ENCODE peak calls at places on chromosomes 2 and 18, in five cellular contexts. Y is astrocyte of the spinal cord, D is sigmoid colon, Z is BJ, N is GM12864. P is an unnamed sample.
A peak's percentile ranks its signal among the peaks of the same experiment; 100 is the strongest.

GRCh38 chr18:32779010-32779409 is 6.2 kb upstream of the KLHL14 start:
- DNase-seq in Y (no peak), D (no peak), Z (no peak), N (no peak), P (no peak)

GRCh38 chr2:233838251-233838650 is 16.1 kb downstream of the HJURP start:
- DNase-seq in Y (no peak), D (peak; percentile 33), Z (no peak), N (no peak), P (no peak)

GRCh38 chr2:233967163-233967562 is 50.0 kb downstream of the TRPM8 start:
- DNase-seq in Y (no peak), D (no peak), Z (no peak), N (no peak), P (no peak)

GRCh38 chr2:147469471-147469870 is 375.4 kb upstream of the ACVR2A start:
- DNase-seq in Y (peak; percentile 38), D (no peak), Z (no peak), N (no peak), P (no peak)

GRCh38 chr2:233031556-233032500 is 644 bp upstream of the NEU2 start:
- DNase-seq in Y (no peak), D (peak; percentile 27), Z (no peak), N (no peak), P (no peak)

GRCh38 chr2:23916727-23917458 is 10.0 kb downstream of the ATAD2B start:
- DNase-seq in Y (peak; percentile 4), D (no peak), Z (no peak), N (no peak), P (peak; percentile 41)

GRCh38 chr2:178674122-178674521 is 133.1 kb downstream of the TTN start:
- DNase-seq in Y (no peak), D (no peak), Z (no peak), N (no peak), P (no peak)

GRCh38 chr18:9539283-9539682 is 64.0 kb downstream of the RALBP1 start:
- DNase-seq in Y (peak; percentile 81), D (no peak), Z (peak; percentile 49), N (no peak), P (no peak)

GRCh38 chr2:218259099-218259921 is 1.5 kb upstream of the GPBAR1 start:
- DNase-seq in Y (peak; percentile 58), D (peak; percentile 96), Z (no peak), N (no peak), P (no peak)

GRCh38 chr18:8847066-8847755 is 141.9 kb downstream of the MTCL1 start:
- DNase-seq in Y (peak; percentile 39), D (no peak), Z (no peak), N (no peak), P (no peak)

GRCh38 chr2:219417374-219417773 is 803 bp upstream of the DES start:
- DNase-seq in Y (no peak), D (peak; percentile 87), Z (no peak), N (no peak), P (no peak)

GRCh38 chr2:105239924-105240323 is 1.6 kb upstream of the GPR45 start:
- DNase-seq in Y (peak; percentile 88), D (no peak), Z (peak; percentile 82), N (no peak), P (no peak)

GRCh38 chr2:152097291-152098032 is 1.4 kb downstream of the CACNB4 start:
- DNase-seq in Y (peak; percentile 22), D (no peak), Z (no peak), N (no peak), P (no peak)

GRCh38 chr18:38930881-38931753 is 1365.5 kb upstream of the CELF4 start:
- DNase-seq in Y (no peak), D (no peak), Z (no peak), N (no peak), P (no peak)

GRCh38 chr2:107376910-107377309 is 449.8 kb upstream of the RGPD4 start:
- DNase-seq in Y (no peak), D (no peak), Z (no peak), N (no peak), P (no peak)

GRCh38 chr2:210718503-210718902 is 162.1 kb downstream of the CPS1 start:
- DNase-seq in Y (no peak), D (no peak), Z (no peak), N (no peak), P (no peak)

GRCh38 chr18:79952457-79952995 is 1.1 kb upstream of the SLC66A2 start:
- DNase-seq in Y (no peak), D (no peak), Z (no peak), N (no peak), P (no peak)

GRCh38 chr18:36454848-36455458 is 157.4 kb downstream of the FHOD3 start:
- DNase-seq in Y (no peak), D (no peak), Z (no peak), N (no peak), P (no peak)

GRCh38 chr2:26363323-26363722 is 16.7 kb upstream of the ADGRF3 start:
- DNase-seq in Y (peak; percentile 12), D (no peak), Z (no peak), N (no peak), P (no peak)

GRCh38 chr2:224027070-224027469 is 12.0 kb downstream of the SERPINE2 start:
- DNase-seq in Y (no peak), D (no peak), Z (no peak), N (no peak), P (no peak)

GRCh38 chr18:58058720-58059119 is 14.7 kb downstream of the NEDD4L start:
- DNase-seq in Y (no peak), D (no peak), Z (no peak), N (no peak), P (no peak)

GRCh38 chr2:225270861-225271260 is 128.6 kb upstream of the NYAP2 start:
- DNase-seq in Y (peak; percentile 76), D (no peak), Z (no peak), N (peak; percentile 72), P (peak; percentile 92)

GRCh38 chr2:54176577-54176976 is 61.2 kb downstream of the ACYP2 start:
- DNase-seq in Y (peak; percentile 51), D (peak; percentile 71), Z (no peak), N (no peak), P (peak; percentile 18)

GRCh38 chr2:237427807-237428506 is 14.0 kb upstream of the COL6A3 start:
- DNase-seq in Y (no peak), D (no peak), Z (no peak), N (peak; percentile 15), P (no peak)

GRCh38 chr2:240999001-240999791 is 778 bp downstream of the SNED1 start:
- DNase-seq in Y (no peak), D (peak; percentile 71), Z (no peak), N (no peak), P (no peak)

GRCh38 chr2:128365217-128365905 is 46.7 kb upstream of the HS6ST1 start:
- DNase-seq in Y (no peak), D (no peak), Z (no peak), N (no peak), P (no peak)

GRCh38 chr18:31424383-31424988 is 23.1 kb upstream of the DSG3 start:
- DNase-seq in Y (peak; percentile 43), D (no peak), Z (no peak), N (no peak), P (peak; percentile 26)

GRCh38 chr2:8487461-8487932 is 194.4 kb upstream of the ID2 start:
- DNase-seq in Y (peak; percentile 12), D (peak; percentile 46), Z (no peak), N (no peak), P (no peak)

GRCh38 chr2:37666772-37667171 is 4.7 kb downstream of the CDC42EP3 start:
- DNase-seq in Y (no peak), D (no peak), Z (no peak), N (no peak), P (no peak)
- H3K4me3 ChIP-seq in Y (no peak overlapping the region), D (peak overlapping the region; percentile 96), Z (peak overlapping the region; percentile 91), N (no peak overlapping the region), P (no peak overlapping the region)

DNA sequence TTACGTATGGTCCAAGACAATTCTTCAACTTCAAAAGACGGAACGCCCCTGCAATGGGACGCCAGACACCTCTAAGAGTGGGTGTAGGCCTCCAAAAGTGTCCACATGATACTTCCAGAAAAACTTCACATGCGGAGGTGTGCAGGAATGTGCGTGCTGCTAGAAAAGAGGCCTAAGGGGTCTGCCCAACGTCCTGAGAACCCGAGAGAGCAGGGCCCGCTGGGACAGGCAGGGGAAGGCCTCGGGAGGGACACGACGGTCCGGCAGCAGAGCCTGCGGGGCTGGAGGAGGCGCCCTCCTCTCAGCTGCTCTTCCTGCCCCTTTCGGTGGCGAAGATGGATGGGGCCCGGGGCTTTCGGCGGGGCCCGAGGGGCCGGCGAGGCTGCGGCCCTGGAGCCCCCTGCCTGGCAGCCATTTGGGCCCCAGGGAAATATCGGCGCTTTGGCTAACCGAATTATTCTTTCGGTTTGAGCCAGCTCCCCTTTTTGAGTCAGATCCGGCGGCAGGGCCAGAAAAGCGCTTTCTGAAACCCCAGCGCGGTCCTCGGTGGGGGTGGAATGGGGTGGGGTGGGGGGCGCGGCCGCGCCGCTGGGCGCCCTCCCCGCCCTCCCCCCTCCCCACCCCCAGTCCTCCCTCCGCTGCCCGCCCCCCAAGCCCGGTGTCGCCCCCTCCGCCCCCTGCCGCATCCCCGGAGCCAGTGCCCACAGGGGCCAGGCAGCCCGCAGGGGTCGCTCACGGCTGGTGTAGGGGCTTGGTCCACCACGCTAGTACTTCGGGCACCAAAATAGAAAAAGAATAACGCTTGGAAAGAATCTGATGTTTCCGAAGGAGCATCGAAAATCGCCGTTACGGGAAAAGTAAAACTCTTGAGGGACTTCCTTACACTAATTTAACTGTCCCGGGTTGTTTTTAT is 9.2 kb upstream of the ARID5A start:
- DNase-seq in Y (no peak), D (peak; percentile 69), Z (no peak), N (no peak), P (no peak)
- TF ChIP-seq CTCF in Y (peak; percentile 55), D (peak; percentile 42), Z (peak; percentile 49), N (peak; percentile 16), P (no peak)

GRCh38 chr2:144512421-144513272 is 7.3 kb downstream of the ZEB2 start:
- DNase-seq in Y (peak; percentile 37), D (no peak), Z (no peak), N (no peak), P (no peak)

GRCh38 chr2:144513388-144514100 is 6.4 kb downstream of the ZEB2 start:
- DNase-seq in Y (peak; percentile 81), D (no peak), Z (no peak), N (no peak), P (no peak)

GRCh38 chr2:144510206-144510991 is 9.5 kb downstream of the ZEB2 start:
- DNase-seq in Y (peak; percentile 85), D (no peak), Z (no peak), N (no peak), P (no peak)

GRCh38 chr2:144511222-144511855 is 8.6 kb downstream of the ZEB2 start:
- DNase-seq in Y (peak; percentile 36), D (no peak), Z (no peak), N (no peak), P (no peak)

GRCh38 chr2:144511945-144512344 is 8.0 kb downstream of the ZEB2 start:
- DNase-seq in Y (peak; percentile 24), D (no peak), Z (no peak), N (no peak), P (no peak)
- H3K4me3 ChIP-seq in Y (no peak overlapping the region), D (peak overlapping the region; percentile 75), Z (no peak overlapping the region), N (no peak overlapping the region), P (no peak overlapping the region)

GRCh38 chr2:9918275-9918674 is 33.2 kb upstream of the GRHL1 start:
- DNase-seq in Y (no peak), D (no peak), Z (no peak), N (no peak), P (no peak)

GRCh38 chr2:9909106-9909505 is 42.4 kb upstream of the GRHL1 start:
- DNase-seq in Y (peak; percentile 6), D (no peak), Z (no peak), N (no peak), P (no peak)

GRCh38 chr2:9910699-9911098 is 40.8 kb upstream of the GRHL1 start:
- DNase-seq in Y (no peak), D (no peak), Z (no peak), N (no peak), P (no peak)

GRCh38 chr2:9912468-9912867 is 39.0 kb upstream of the GRHL1 start:
- DNase-seq in Y (no peak), D (no peak), Z (no peak), N (no peak), P (no peak)

GRCh38 chr2:9914384-9915065 is 37.0 kb upstream of the GRHL1 start:
- DNase-seq in Y (peak; percentile 81), D (no peak), Z (peak; percentile 17), N (peak; percentile 65), P (no peak)
- TF ChIP-seq CTCF in Y (peak; percentile 44), D (no peak), Z (no peak), N (peak; percentile 39), P (no peak)

P was measured in OCI-LY7.